ENCODE peak calls at places on chromosomes 7 and 10, in seven cellular contexts. F is Peyer's patch, J is hepatocyte, B is testis, K is prostate gland, L is H9, S is left lung. T is an unnamed sample.
A peak's percentile ranks its signal among the peaks of the same experiment; 100 is the strongest.

GRCh38 chr10:93894516-93895378 is 969 bp downstream of the SLC35G1 start:
- DNase-seq in L (peak; percentile 31), F (no peak), S (no peak), K (no peak), B (peak; percentile 22), J (no peak), T (no peak)

GRCh38 chr10:93947055-93947454 is 46.7 kb upstream of the PLCE1 start:
- DNase-seq in F (no peak), L (no peak), S (no peak), K (no peak), J (peak; percentile 8), B (peak; percentile 31), T (no peak)

GRCh38 chr7:24597014-24597413 is 23.8 kb downstream of the PALS2 start:
- DNase-seq in S (no peak), F (no peak), L (no peak), J (no peak), K (no peak), B (no peak), T (no peak)

GRCh38 chr7:131254211-131254610 is 73.5 kb upstream of the MKLN1 start:
- DNase-seq in L (no peak), B (no peak), J (no peak), F (no peak), K (no peak), S (no peak), T (no peak)

GRCh38 chr10:76111986-76112825 is 680.8 kb downstream of the LRMDA start:
- DNase-seq in J (peak; percentile 41), K (no peak), F (no peak), S (no peak), L (peak; percentile 56), B (no peak), T (no peak)

GRCh38 chr7:82172017-82172416 is 271.6 kb downstream of the CACNA2D1 start:
- DNase-seq in L (no peak), S (no peak), F (no peak), B (no peak), K (no peak), J (no peak), T (no peak)

GRCh38 chr7:112869111-112869774 is 79.0 kb upstream of the TMEM168 start:
- DNase-seq in S (peak; percentile 40), K (no peak), B (peak; percentile 51), J (peak; percentile 14), L (peak; percentile 82), F (no peak), T (no peak)

GRCh38 chr10:131973160-131973951 is 8.4 kb downstream of the BNIP3 start:
- DNase-seq in L (no peak), J (no peak), F (no peak), S (no peak), B (no peak), K (no peak), T (no peak)

GRCh38 chr7:44387427-44387826 is 62.0 kb upstream of the CAMK2B start:
- DNase-seq in F (no peak), L (peak; percentile 5), S (no peak), J (no peak), B (peak; percentile 2), K (no peak), T (no peak)

GRCh38 chr7:98992076-98992475 is 113.7 kb downstream of the TRRAP start:
- DNase-seq in L (no peak), F (no peak), S (no peak), B (no peak), K (no peak), J (no peak), T (peak; percentile 21)

GRCh38 chr7:107469836-107470416 is at the start of gene GPR22:
- DNase-seq in L (no peak), J (no peak), S (no peak), B (no peak), K (no peak), F (no peak), T (no peak)

GRCh38 chr7:30285067-30285530 is 702 bp downstream of the ZNRF2 start:
- DNase-seq in L (no peak), B (peak; percentile 26), F (peak; percentile 80), J (peak; percentile 76), S (no peak), K (peak; percentile 10), T (no peak)

GRCh38 chr10:4485611-4486010 is 340.4 kb upstream of the AKR1E2 start:
- DNase-seq in B (no peak), F (no peak), K (no peak), S (no peak), L (no peak), J (no peak), T (no peak)

GRCh38 chr10:75662715-75663114 is 231.3 kb downstream of the LRMDA start:
- DNase-seq in F (no peak), B (peak; percentile 77), K (peak; percentile 63), S (peak; percentile 54), J (peak; percentile 27), L (no peak), T (no peak)

GRCh38 chr7:51949726-51950644 is 633.4 kb upstream of the COBL start:
- DNase-seq in S (no peak), F (no peak), J (no peak), B (no peak), L (peak; percentile 91), K (no peak), T (no peak)

GRCh38 chr7:80428161-80429054 is 83.5 kb downstream of the GNAT3 start:
- DNase-seq in K (peak; percentile 24), F (no peak), J (peak; percentile 58), L (peak; percentile 41), S (no peak), B (peak; percentile 28), T (no peak)

GRCh38 chr7:96284838-96285237 is 37.1 kb downstream of the SLC25A13 start:
- DNase-seq in J (no peak), S (no peak), K (no peak), L (no peak), B (no peak), F (no peak), T (no peak)

GRCh38 chr7:3159445-3159844 is 115.8 kb upstream of the CARD11 start:
- DNase-seq in S (no peak), K (no peak), F (no peak), B (no peak), L (no peak), J (no peak), T (no peak)

GRCh38 chr7:82234457-82235049 is 209.0 kb downstream of the CACNA2D1 start:
- DNase-seq in K (peak; percentile 10), L (no peak), B (no peak), F (no peak), J (peak; percentile 57), S (no peak), T (no peak)

GRCh38 chr7:92293887-92294616 is 48.3 kb downstream of the ANKIB1 start:
- DNase-seq in K (no peak), L (no peak), S (no peak), J (no peak), F (no peak), B (no peak), T (no peak)

GRCh38 chr7:99111591-99111990 is 32.3 kb downstream of the SMURF1 start:
- DNase-seq in B (no peak), L (no peak), J (no peak), K (no peak), S (no peak), F (no peak), T (no peak)

GRCh38 chr10:87696922-87697714 is 37.4 kb downstream of the PAPSS2 start:
- DNase-seq in S (no peak), B (no peak), K (no peak), L (no peak), J (no peak), F (peak; percentile 60), T (no peak)

GRCh38 chr10:97274828-97275227 is 17.6 kb downstream of the ARHGAP19 start:
- DNase-seq in F (no peak), B (no peak), L (no peak), K (no peak), J (no peak), S (no peak), T (no peak)

GRCh38 chr7:157267516-157267915 is 69.3 kb upstream of the DNAJB6 start:
- DNase-seq in B (no peak), L (no peak), F (no peak), S (no peak), J (no peak), K (no peak), T (no peak)

GRCh38 chr7:70189261-70189660 is 591.0 kb downstream of the AUTS2 start:
- DNase-seq in B (no peak), J (no peak), K (no peak), L (no peak), F (no peak), S (no peak), T (no peak)

GRCh38 chr10:116465541-116465940 is 37.9 kb downstream of the PNLIPRP3 start:
- DNase-seq in S (no peak), L (no peak), J (no peak), K (no peak), B (no peak), F (no peak), T (no peak)

GRCh38 chr10:23976285-23976684 is 232.7 kb upstream of the KIAA1217 start:
- DNase-seq in B (no peak), K (no peak), J (no peak), L (no peak), F (no peak), S (no peak), T (no peak)

GRCh38 chr7:142030294-142030693 is 34.6 kb downstream of the MGAM start:
- DNase-seq in L (no peak), B (no peak), F (no peak), S (no peak), J (no peak), K (no peak), T (no peak)

GRCh38 chr7:13639416-13639815 is 350.1 kb downstream of the ETV1 start:
- DNase-seq in F (no peak), J (peak; percentile 4), L (no peak), K (no peak), S (no peak), B (no peak), T (no peak)

GRCh38 chr7:93298671-93299070 is 66.5 kb downstream of the VPS50 start:
- DNase-seq in J (no peak), L (no peak), F (no peak), B (no peak), S (no peak), K (no peak), T (no peak)

GRCh38 chr7:140165422-140165821 is 11.4 kb downstream of the KDM7A start:
- DNase-seq in K (no peak), L (no peak), F (no peak), J (no peak), S (no peak), B (no peak), T (no peak)
- H3K27ac ChIP-seq in K (no peak overlapping the region), L (no peak overlapping the region), F (no peak overlapping the region), J (no peak overlapping the region), S (no peak overlapping the region), B (no peak overlapping the region), T (no peak overlapping the region)

GRCh38 chr10:33612116-33612515 is 277.6 kb upstream of the NRP1 start:
- DNase-seq in B (no peak), F (no peak), J (no peak), S (no peak), K (no peak), L (no peak), T (no peak)
- H3K27ac ChIP-seq in B (no peak overlapping the region), F (peak overlapping the region; percentile 31), J (no peak overlapping the region), S (peak overlapping the region; percentile 48), K (no peak overlapping the region), L (no peak overlapping the region), T (peak overlapping the region; percentile 48)

GRCh38 chr10:18140149-18140956 is at the start of gene CACNB2:
- DNase-seq in F (peak; percentile 76), L (peak; percentile 60), J (peak; percentile 70), B (peak; percentile 71), S (peak; percentile 63), K (peak; percentile 60), T (peak; percentile 72)
- H3K27ac ChIP-seq in F (peak within 1 kb of the TSS; percentile 74), L (no peak within 1 kb of the TSS), J (no peak within 1 kb of the TSS), B (peak within 1 kb of the TSS; percentile 78), S (peak within 1 kb of the TSS; percentile 42), K (peak within 1 kb of the TSS; percentile 88), T (peak within 1 kb of the TSS; percentile 71)

GRCh38 chr7:772005-772294 is 44.9 kb upstream of the PRKAR1B start:
- DNase-seq in F (no peak), L (no peak), K (no peak), J (no peak), B (no peak), S (no peak), T (no peak)
- H3K27ac ChIP-seq in F (peak overlapping the region; percentile 67), L (no peak overlapping the region), K (no peak overlapping the region), J (peak overlapping the region; percentile 90), B (peak overlapping the region; percentile 79), S (peak overlapping the region; percentile 41), T (peak overlapping the region; percentile 59)

T was measured in upper lobe of right lung.